ENCODE peak calls at places on chromosomes 13 and 19, in five cellular contexts. S is CD8-positive, alpha-beta T cell; T is A673; F is right cardiac atrium; Q is body of pancreas. Y is an unnamed sample.

GRCh38 chr13:95083758-95084157 is 217.5 kb downstream of the ABCC4 start:
- DNase-seq in F (no peak), S (no peak), Q (no peak), T (peak; percentile 11), Y (no peak)

GRCh38 chr13:67438465-67438864 is 208.3 kb upstream of the PCDH9 start:
- DNase-seq in Q (no peak), T (peak; percentile 36), F (no peak), S (no peak), Y (no peak)

GRCh38 chr19:6273701-6274601 is 5.8 kb downstream of the MLLT1 start:
- DNase-seq in F (peak; percentile 91), S (no peak), Q (peak; percentile 88), T (no peak), Y (peak; percentile 90)

GRCh38 chr19:7605490-7606222 is 10.0 kb downstream of the CAMSAP3 start:
- DNase-seq in Q (no peak), S (no peak), T (peak; percentile 64), F (no peak), Y (no peak)

GRCh38 chr19:19517235-19517619 is 1.2 kb downstream of the NDUFA13 start:
- DNase-seq in F (no peak), T (no peak), S (no peak), Q (no peak), Y (no peak)

GRCh38 chr13:72174549-72174948 is 307.5 kb upstream of the DACH1 start:
- DNase-seq in F (no peak), S (no peak), Q (no peak), T (no peak), Y (no peak)

GRCh38 chr19:1045247-1045603 is 5.3 kb downstream of the ABCA7 start:
- DNase-seq in S (no peak), Q (no peak), T (peak; percentile 85), F (no peak), Y (no peak)

GRCh38 chr19:1000095-1000494 is at the start of gene GRIN3B:
- DNase-seq in T (peak; percentile 81), Q (peak; percentile 59), F (no peak), S (peak; percentile 76), Y (peak; percentile 70)

GRCh38 chr19:29517412-29517811 is 8.4 kb upstream of the VSTM2B start:
- DNase-seq in Q (no peak), S (no peak), F (no peak), T (no peak), Y (no peak)

GRCh38 chr19:10052602-10053360 is 33.3 kb upstream of the SHFL start:
- DNase-seq in F (no peak), S (no peak), Q (peak; percentile 71), T (no peak), Y (no peak)

GRCh38 chr13:92974905-92975429 is 251.6 kb upstream of the GPC6 start:
- DNase-seq in S (no peak), T (no peak), F (no peak), Q (no peak), Y (no peak)

GRCh38 chr13:95644611-95645052 is at the start of gene DZIP1:
- DNase-seq in F (peak; percentile 85), T (peak; percentile 61), Q (peak; percentile 79), S (no peak), Y (peak; percentile 58)

GRCh38 chr13:48728226-48728625 is 74.5 kb downstream of the CYSLTR2 start:
- DNase-seq in Q (no peak), S (no peak), F (no peak), T (no peak), Y (no peak)

GRCh38 chr13:41459754-41460111 is 2.4 kb downstream of the RGCC start:
- DNase-seq in S (no peak), T (no peak), Q (no peak), F (no peak), Y (no peak)

GRCh38 chr13:77429320-77430142 is 102.6 kb upstream of the MYCBP2 start:
- DNase-seq in F (no peak), Q (no peak), S (no peak), T (no peak), Y (no peak)

GRCh38 chr13:46478641-46479040 is 74.3 kb upstream of the LRCH1 start:
- DNase-seq in Q (no peak), S (no peak), F (no peak), T (no peak), Y (no peak)

GRCh38 chr13:39056018-39056417 is 17.8 kb downstream of the NHLRC3 start:
- DNase-seq in F (no peak), Q (no peak), S (no peak), T (no peak), Y (no peak)

GRCh38 chr13:25901460-25902376 is 150.1 kb downstream of the SHISA2 start:
- DNase-seq in Q (no peak), S (no peak), F (no peak), T (peak; percentile 94), Y (no peak)

GRCh38 chr13:77339408-77339807 is 12.5 kb upstream of the MYCBP2 start:
- DNase-seq in F (no peak), T (no peak), S (no peak), Q (no peak), Y (no peak)

GRCh38 chr19:39197808-39198207 is 1.0 kb downstream of the NCCRP1 start:
- DNase-seq in F (no peak), T (no peak), Q (peak; percentile 73), S (no peak), Y (no peak)

GRCh38 chr19:50893047-50893737 is 18.0 kb downstream of the KLK4 start:
- DNase-seq in S (no peak), F (no peak), T (peak; percentile 39), Q (no peak), Y (no peak)

GRCh38 chr19:55261671-55262126 is 2.9 kb upstream of the PPP6R1 start:
- DNase-seq in T (no peak), F (no peak), S (no peak), Q (no peak), Y (no peak)

GRCh38 chr13:48562296-48563066 is 29.6 kb upstream of the RCBTB2 start:
- DNase-seq in S (peak; percentile 77), T (no peak), F (no peak), Q (no peak), Y (no peak)

GRCh38 chr13:23811366-23812027 is 77.7 kb downstream of the MIPEP start:
- DNase-seq in Q (no peak), S (no peak), T (no peak), F (no peak), Y (no peak)

GRCh38 chr13:112252744-112253590 is 123.2 kb upstream of the SPACA7 start:
- DNase-seq in T (no peak), F (no peak), Q (no peak), S (peak; percentile 36), Y (peak; percentile 23)

GRCh38 chr13:74114202-74114601 is 20.0 kb downstream of the KLF12 start:
- DNase-seq in T (no peak), F (no peak), S (no peak), Q (no peak), Y (no peak)

GRCh38 chr13:74114641-74115040 is 19.6 kb downstream of the KLF12 start:
- DNase-seq in Q (no peak), T (no peak), F (no peak), S (no peak), Y (no peak)

GRCh38 chr13:74111399-74111798 is 22.8 kb downstream of the KLF12 start:
- DNase-seq in Q (no peak), S (no peak), T (no peak), F (no peak), Y (no peak)

GRCh38 chr13:74110053-74110452 is 24.2 kb downstream of the KLF12 start:
- DNase-seq in S (no peak), F (peak; percentile 31), T (no peak), Q (no peak), Y (no peak)

GRCh38 chr13:74111901-74112824 is 22.0 kb downstream of the KLF12 start:
- DNase-seq in F (no peak), T (no peak), S (no peak), Q (no peak), Y (no peak)
- H3K27ac ChIP-seq in F (no peak overlapping the region), T (no peak overlapping the region), S (no peak overlapping the region), Q (no peak overlapping the region), Y (no peak overlapping the region)

GRCh38 chr19:48617146-48617937 is 1.6 kb downstream of the RPL18 start:
- DNase-seq in Q (no peak), T (no peak), F (no peak), S (no peak), Y (no peak)
- H3K27ac ChIP-seq in Q (no peak overlapping the region), T (peak overlapping the region; percentile 93), F (no peak overlapping the region), S (peak overlapping the region; percentile 92), Y (no peak overlapping the region)

GRCh38 chr13:28864544-28864943 is 44.4 kb downstream of the MTUS2 start:
- DNase-seq in S (no peak), F (no peak), T (no peak), Q (no peak), Y (no peak)
- H3K27ac ChIP-seq in S (no peak overlapping the region), F (no peak overlapping the region), T (no peak overlapping the region), Q (no peak overlapping the region), Y (no peak overlapping the region)

GRCh38 chr13:44685641-44686040 is 109.5 kb upstream of the TSC22D1 start:
- DNase-seq in S (no peak), F (no peak), Q (no peak), T (no peak), Y (no peak)
- H3K27ac ChIP-seq in S (no peak overlapping the region), F (no peak overlapping the region), Q (no peak overlapping the region), T (no peak overlapping the region), Y (no peak overlapping the region)

GRCh38 chr19:49441960-49442350 is 628 bp upstream of the SLC17A7 start:
- DNase-seq in T (no peak), Q (no peak), F (no peak), S (no peak), Y (no peak)
- H3K27ac ChIP-seq in T (no peak overlapping the region), Q (no peak overlapping the region), F (peak overlapping the region; percentile 53), S (no peak overlapping the region), Y (no peak overlapping the region)

GRCh38 chr13:113404723-113405471 is 41.0 kb upstream of the GRTP1 start:
- DNase-seq in T (no peak), S (no peak), F (no peak), Q (no peak), Y (no peak)
- H3K27ac ChIP-seq in T (no peak overlapping the region), S (no peak overlapping the region), F (peak overlapping the region; percentile 44), Q (no peak overlapping the region), Y (peak overlapping the region; percentile 55)

GRCh38 chr13:20714161-20714560 is 10.7 kb downstream of the IL17D start:
- DNase-seq in T (no peak), S (no peak), F (no peak), Q (no peak), Y (no peak)

GRCh38 chr13:20713751-20714150 is 10.3 kb downstream of the IL17D start:
- DNase-seq in F (peak; percentile 63), T (peak; percentile 44), S (no peak), Q (no peak), Y (no peak)

GRCh38 chr13:20711301-20712044 is 8.0 kb downstream of the IL17D start:
- DNase-seq in S (no peak), Q (no peak), F (peak; percentile 20), T (peak; percentile 40), Y (no peak)

GRCh38 chr13:20714563-20715339 is 11.3 kb downstream of the IL17D start:
- DNase-seq in T (no peak), F (peak; percentile 78), S (no peak), Q (no peak), Y (no peak)

DNA sequence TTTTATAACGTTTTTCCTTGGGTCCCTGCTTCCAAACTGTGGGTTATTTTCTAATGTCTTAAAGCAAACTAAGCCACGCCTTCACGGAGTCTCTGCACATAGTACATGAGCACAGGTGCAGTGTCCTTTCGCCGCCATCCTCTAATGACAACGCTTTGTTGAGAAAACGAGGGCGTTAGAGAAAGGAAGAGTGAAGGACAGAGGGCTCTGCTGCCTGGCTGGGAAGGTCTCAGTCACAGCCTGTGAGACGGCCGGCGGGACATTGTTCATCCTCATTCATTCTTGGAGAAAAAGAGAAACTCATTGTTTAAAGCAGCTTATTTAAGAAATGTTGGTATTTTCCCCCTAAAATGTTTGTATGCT is 9.5 kb downstream of the IL17D start:
- DNase-seq in Q (no peak), F (peak; percentile 9), S (no peak), T (no peak), Y (no peak)
- H3K27ac ChIP-seq in Q (no peak overlapping the region), F (peak overlapping the region; percentile 25), S (no peak overlapping the region), T (no peak overlapping the region), Y (no peak overlapping the region)